ENCODE peak calls at places on chromosomes 5 and 9, in ten cellular contexts. Y, E, O, Q, P, F, R, A, Z and X are unnamed samples.

GRCh38 chr5:158492850-158493249 is 606.9 kb downstream of the EBF1 start:
- DNase-seq in Y (no peak), A (no peak), Q (peak), E (no peak), P (no peak), Z (no peak), R (no peak), F (no peak), O (no peak), X (no peak)

GRCh38 chr5:127418378-127418777 is 99.1 kb upstream of the PRRC1 start:
- DNase-seq in R (no peak), Q (no peak), O (no peak), Y (no peak), A (no peak), E (no peak), F (no peak), P (no peak), Z (no peak), X (no peak)

GRCh38 chr9:13002740-13003139 is 227.9 kb downstream of the LURAP1L start:
- DNase-seq in Y (no peak), A (no peak), P (no peak), Z (no peak), O (no peak), Q (no peak), F (no peak), R (no peak), E (no peak), X (no peak)

GRCh38 chr5:71738962-71739361 is 19.9 kb downstream of the CARTPT start:
- DNase-seq in F (no peak), O (no peak), Z (no peak), E (no peak), A (no peak), Y (no peak), Q (no peak), R (no peak), P (no peak), X (no peak)

GRCh38 chr9:38335686-38336085 is 56.8 kb upstream of the ALDH1B1 start:
- DNase-seq in F (no peak), Q (no peak), R (no peak), P (no peak), Z (no peak), A (no peak), O (no peak), Y (no peak), E (no peak), X (no peak)

GRCh38 chr5:57117601-57118000 is 56.3 kb upstream of the GPBP1 start:
- DNase-seq in R (no peak), E (no peak), F (no peak), O (no peak), Q (no peak), P (no peak), Y (no peak), Z (peak), A (no peak), X (peak)

GRCh38 chr9:93164085-93164484 is 19.9 kb upstream of the WNK2 start:
- DNase-seq in Z (no peak), R (no peak), E (peak), O (no peak), F (no peak), Y (no peak), Q (no peak), A (no peak), P (no peak), X (no peak)

GRCh38 chr9:133889498-133890301 is 102.4 kb downstream of the VAV2 start:
- DNase-seq in P (no peak), Y (no peak), F (no peak), Q (no peak), R (no peak), Z (no peak), A (no peak), O (no peak), E (no peak), X (no peak)

GRCh38 chr9:107953556-107954158 is 464.1 kb upstream of the KLF4 start:
- DNase-seq in R (peak), F (no peak), O (no peak), Z (no peak), P (no peak), Q (no peak), A (no peak), E (no peak), Y (no peak), X (no peak)

GRCh38 chr5:73587923-73588322 is 22.4 kb downstream of the UTP15 start:
- DNase-seq in A (no peak), P (no peak), Q (no peak), F (no peak), E (no peak), O (no peak), Y (no peak), R (no peak), Z (no peak), X (no peak)

GRCh38 chr5:159533197-159533596 is 202.9 kb upstream of the IL12B start:
- DNase-seq in P (no peak), A (no peak), R (peak), Z (no peak), F (no peak), O (no peak), Y (no peak), E (no peak), Q (peak), X (no peak)

GRCh38 chr5:51881901-51882300 is 498.7 kb downstream of the ISL1 start:
- DNase-seq in F (no peak), E (peak), R (no peak), O (no peak), Q (no peak), A (no peak), P (no peak), Z (no peak), Y (no peak), X (no peak)

GRCh38 chr9:75866273-75866871 is 24.1 kb upstream of the PCSK5 start:
- DNase-seq in R (peak), Y (no peak), P (no peak), F (no peak), E (no peak), A (no peak), O (no peak), Z (peak), Q (peak), X (peak)

GRCh38 chr5:41403846-41404245 is 106.6 kb downstream of the PLCXD3 start:
- DNase-seq in F (no peak), E (no peak), Q (no peak), A (no peak), R (no peak), P (no peak), Y (no peak), O (no peak), Z (no peak), X (no peak)

GRCh38 chr9:34555002-34555348 is 32.2 kb upstream of the ENHO start:
- DNase-seq in Y (peak), P (no peak), A (peak), Q (no peak), R (peak), O (peak), F (no peak), E (no peak), Z (no peak), X (no peak)

GRCh38 chr9:84990416-84990815 is 320.9 kb downstream of the NTRK2 start:
- DNase-seq in F (no peak), Z (no peak), A (no peak), Y (no peak), P (no peak), R (no peak), E (no peak), O (no peak), Q (no peak), X (no peak)

GRCh38 chr9:135029871-135030710 is 57.4 kb upstream of the OLFM1 start:
- DNase-seq in P (no peak), R (no peak), A (peak), Z (no peak), F (no peak), Y (no peak), O (peak), E (no peak), Q (no peak), X (no peak)

GRCh38 chr5:24816206-24816605 is 171.4 kb upstream of the CDH10 start:
- DNase-seq in Z (no peak), E (no peak), P (no peak), R (no peak), A (no peak), Y (no peak), Q (no peak), O (no peak), F (no peak), X (no peak)

GRCh38 chr5:179920175-179920574 is 12.5 kb upstream of the TBC1D9B start:
- DNase-seq in R (no peak), O (no peak), Z (no peak), A (no peak), P (no peak), E (no peak), Y (no peak), Q (no peak), F (no peak), X (no peak)

GRCh38 chr9:33117306-33117705 is 40.8 kb upstream of the SMU1 start:
- DNase-seq in O (no peak), Z (no peak), Q (no peak), F (no peak), Y (no peak), P (no peak), R (no peak), A (no peak), E (no peak), X (no peak)

GRCh38 chr5:133460172-133460758 is 152.1 kb downstream of the FSTL4 start:
- DNase-seq in F (no peak), O (no peak), E (peak), R (no peak), Q (no peak), P (no peak), Z (peak), A (no peak), Y (no peak), X (no peak)

GRCh38 chr5:59791602-59792001 is 101.9 kb downstream of the PDE4D start:
- DNase-seq in Y (no peak), O (no peak), A (no peak), Z (no peak), E (no peak), Q (no peak), P (no peak), F (no peak), R (no peak), X (no peak)

GRCh38 chr5:55650391-55650790 is 61.7 kb downstream of the SLC38A9 start:
- DNase-seq in Q (no peak), R (no peak), Y (no peak), P (no peak), E (no peak), Z (peak), F (no peak), O (no peak), A (no peak), X (no peak)

GRCh38 chr5:1314564-1314982 is 19.7 kb upstream of the TERT start:
- DNase-seq in R (no peak), Y (no peak), O (peak), F (no peak), E (no peak), Z (no peak), P (peak), Q (no peak), A (peak), X (no peak)

GRCh38 chr5:8333445-8333844 is 464.5 kb downstream of the MTRR start:
- DNase-seq in P (no peak), O (no peak), R (no peak), E (no peak), Z (no peak), Y (no peak), Q (no peak), A (no peak), F (no peak), X (no peak)

GRCh38 chr5:180631549-180632392 is 17.6 kb downstream of the FLT4 start:
- DNase-seq in A (no peak), Q (no peak), Z (no peak), O (peak), F (no peak), P (no peak), E (no peak), Y (no peak), R (no peak), X (no peak)

GRCh38 chr9:125541840-125542243 is 165.2 kb downstream of the MAPKAP1 start:
- DNase-seq in A (no peak), O (no peak), Z (no peak), P (no peak), Y (no peak), E (no peak), F (no peak), R (no peak), Q (no peak), X (no peak)

GRCh38 chr5:36457511-36458260 is 148.7 kb upstream of the SLC1A3 start:
- DNase-seq in R (no peak), O (no peak), E (no peak), F (no peak), P (no peak), A (no peak), Z (no peak), Y (no peak), Q (no peak), X (no peak)

GRCh38 chr9:6215562-6215961 is at the start of gene IL33:
- DNase-seq in Z (no peak), R (peak), F (no peak), Y (no peak), E (no peak), Q (no peak), A (no peak), P (no peak), O (no peak), X (no peak)

GRCh38 chr9:4508907-4509589 is 18.8 kb downstream of the SLC1A1 start:
- DNase-seq in A (no peak), Z (no peak), O (no peak), R (no peak), P (no peak), Q (peak), F (no peak), E (no peak), Y (no peak), X (no peak)

GRCh38 chr5:141373673-141374317 is at the start of gene PCDHGA6:
- DNase-seq in O (no peak), P (no peak), A (peak), Z (peak), Q (no peak), Y (no peak), R (no peak), F (no peak), E (no peak), X (no peak)

GRCh38 chr5:132495063-132495671 is 4.6 kb upstream of the IRF1 start:
- DNase-seq in A (no peak), R (peak), Q (no peak), Y (no peak), O (no peak), Z (no peak), F (no peak), P (peak), E (peak), X (peak)

GRCh38 chr5:172421-172820 is 18.9 kb upstream of the LRRC14B start:
- DNase-seq in R (no peak), O (peak), P (no peak), A (no peak), Y (no peak), Z (no peak), F (no peak), E (no peak), Q (no peak), X (no peak)

DNA sequence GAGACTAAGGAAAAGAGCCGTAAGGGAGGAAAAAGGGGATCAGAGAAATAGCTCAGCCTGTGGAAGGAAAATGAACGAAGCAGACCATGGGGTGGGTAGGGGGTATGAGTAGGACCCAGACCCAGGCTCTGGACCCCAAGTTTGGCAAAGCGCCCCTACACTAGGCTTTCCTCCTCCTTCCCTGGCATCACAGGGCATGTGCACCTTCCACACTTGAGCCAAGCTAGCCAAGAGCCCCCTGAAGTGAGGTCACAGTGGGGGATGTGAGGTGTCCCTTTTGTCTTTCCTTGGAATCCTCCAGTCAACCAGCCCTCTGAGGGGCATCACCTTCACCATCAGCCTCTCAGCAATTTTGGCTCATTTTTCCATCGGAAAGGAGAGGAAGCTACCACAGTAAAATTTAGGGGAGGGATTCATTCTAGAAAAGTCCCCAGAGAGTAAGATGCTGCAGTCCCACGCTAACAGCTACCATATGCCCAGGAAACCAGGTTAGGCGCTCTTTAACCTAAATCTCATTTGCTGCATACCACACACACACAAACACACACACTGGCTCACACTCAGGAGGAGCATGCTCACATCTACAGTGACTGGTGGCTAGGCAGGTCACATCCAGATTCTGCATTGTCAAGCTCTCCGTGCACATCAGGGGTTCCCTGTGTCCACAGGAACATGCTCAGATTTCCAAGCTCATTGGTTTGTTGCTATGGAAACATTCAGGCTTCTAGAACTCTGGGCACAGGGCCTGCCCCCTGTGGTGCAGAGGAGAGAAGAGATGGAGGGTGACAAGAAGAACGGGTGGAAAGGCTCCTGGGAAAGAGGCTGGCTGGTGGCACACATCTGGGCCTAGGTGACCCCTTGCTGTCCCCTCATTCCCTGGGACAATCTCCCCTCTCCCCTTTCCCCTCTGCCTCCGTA is 9.9 kb downstream of the REEP2 start:
- DNase-seq in A (no peak), O (no peak), Z (no peak), R (no peak), F (no peak), P (no peak), E (no peak), Y (no peak), Q (peak), X (no peak)
- H3K27ac ChIP-seq in A (no peak), O (no peak), Z (no peak), R (no peak), F (no peak), P (no peak), E (no peak), Y (no peak), Q (no peak), X (no peak)

DNA sequence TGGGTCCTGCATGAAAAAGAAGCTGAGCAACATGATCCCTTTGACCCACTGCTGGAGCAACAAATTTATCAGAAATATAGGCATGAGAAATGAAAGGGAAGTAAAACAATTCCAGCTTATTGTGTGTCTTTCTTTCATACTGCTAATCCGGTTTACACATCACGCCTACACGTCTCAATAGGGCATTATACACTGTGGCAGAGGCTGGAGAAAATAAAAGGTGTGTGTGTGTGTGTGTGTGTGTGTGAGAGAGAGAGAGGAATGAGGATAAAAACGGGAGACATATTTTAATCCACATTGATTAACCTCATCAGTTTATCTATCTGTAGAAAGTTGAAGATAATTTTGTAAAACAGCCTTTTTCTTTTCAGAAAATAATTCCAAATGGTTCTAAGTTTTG is 2.4 kb downstream of the PTCH1 start:
- DNase-seq in A (no peak), P (no peak), Y (no peak), Q (no peak), Z (no peak), E (no peak), R (no peak), F (no peak), O (no peak), X (no peak)
- H3K27ac ChIP-seq in A (no peak), P (no peak), Y (no peak), Q (no peak), Z (no peak), E (no peak), R (peak), F (no peak), O (no peak), X (no peak)

GRCh38 chr5:149161026-149161687 is 19.9 kb downstream of the ABLIM3 start:
- DNase-seq in O (no peak), A (no peak), Q (no peak), Y (no peak), R (peak), E (no peak), P (no peak), Z (no peak), F (no peak), X (no peak)

GRCh38 chr5:149156435-149157083 is 15.3 kb downstream of the ABLIM3 start:
- DNase-seq in Y (no peak), F (no peak), A (no peak), R (no peak), E (no peak), O (no peak), Q (no peak), Z (no peak), P (no peak), X (no peak)

GRCh38 chr5:149157330-149157729 is 16.0 kb downstream of the ABLIM3 start:
- DNase-seq in Q (no peak), A (no peak), P (no peak), Y (no peak), E (no peak), O (no peak), R (no peak), F (no peak), Z (no peak), X (no peak)

GRCh38 chr5:149162401-149163084 is 21.2 kb downstream of the ABLIM3 start:
- DNase-seq in R (no peak), Y (no peak), O (no peak), P (no peak), F (no peak), Z (no peak), E (no peak), Q (peak), A (no peak), X (no peak)

DNA sequence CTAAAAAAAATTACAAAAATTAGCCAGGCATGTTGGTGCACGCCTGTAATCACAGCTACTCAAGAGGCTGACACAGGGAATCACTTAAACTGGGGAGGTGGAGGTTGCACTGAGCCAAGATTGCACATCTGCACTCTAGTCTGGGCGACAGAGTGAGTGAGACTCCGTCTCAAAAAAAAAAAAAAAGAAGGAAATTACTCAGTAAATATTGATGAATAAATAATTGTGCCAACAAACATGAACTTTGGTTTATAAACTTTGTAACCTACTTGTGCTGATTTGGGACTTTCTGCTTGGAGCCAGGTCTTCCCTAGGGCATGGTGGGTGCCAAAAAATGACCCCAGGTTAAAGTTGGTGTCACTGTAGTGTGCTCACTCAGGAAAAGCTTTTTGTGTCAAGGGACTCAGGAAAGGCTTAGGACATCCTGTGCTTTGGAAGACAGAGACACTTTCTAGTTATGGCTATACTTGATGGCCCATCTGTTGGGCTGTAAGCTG is 19.0 kb downstream of the ABLIM3 start:
- DNase-seq in A (no peak), Q (no peak), Z (no peak), Y (no peak), O (no peak), P (no peak), E (no peak), R (no peak), F (no peak), X (no peak)
- H3K27ac ChIP-seq in A (no peak), Q (no peak), Z (no peak), Y (no peak), O (no peak), P (peak), E (no peak), R (peak), F (peak), X (no peak)

GRCh38 chr5:172868924-172869565 is 35.0 kb downstream of the ERGIC1 start:
- DNase-seq in E (no peak), Q (peak), A (peak), Z (no peak), P (peak), R (no peak), Y (peak), F (peak), O (peak), X (no peak)

GRCh38 chr5:172870807-172871431 is 36.9 kb downstream of the ERGIC1 start:
- DNase-seq in Y (peak), E (no peak), P (no peak), Z (no peak), O (peak), R (no peak), A (no peak), Q (peak), F (no peak), X (no peak)

GRCh38 chr5:172868436-172868923 is 34.4 kb downstream of the ERGIC1 start:
- DNase-seq in P (no peak), Z (peak), F (no peak), O (no peak), E (no peak), Y (no peak), R (no peak), Q (peak), A (no peak), X (no peak)

GRCh38 chr5:172870261-172870806 is 36.3 kb downstream of the ERGIC1 start:
- DNase-seq in Y (peak), E (no peak), A (peak), O (no peak), P (no peak), R (no peak), F (no peak), Q (peak), Z (no peak), X (no peak)

DNA sequence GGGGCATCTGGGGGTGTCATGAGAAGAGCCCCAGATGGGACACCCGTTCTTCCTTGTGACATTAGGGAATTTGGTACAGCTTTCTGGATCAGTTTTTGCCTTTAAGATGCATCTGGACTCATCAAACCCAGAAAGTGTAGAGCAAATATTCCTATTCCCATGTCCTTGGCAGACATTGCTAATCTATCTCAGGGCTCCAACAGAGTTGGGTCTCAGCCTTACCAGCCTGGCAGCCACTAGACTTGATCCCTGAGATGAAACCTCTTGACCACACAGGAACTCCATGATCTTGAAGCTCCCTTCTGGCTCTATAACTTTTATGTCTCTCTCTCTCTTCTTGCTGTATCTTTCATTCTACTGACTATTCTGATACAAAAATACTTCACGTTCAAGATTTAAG is 35.7 kb downstream of the ERGIC1 start:
- DNase-seq in Q (no peak), O (no peak), F (no peak), E (no peak), R (no peak), Z (no peak), Y (no peak), P (no peak), A (no peak), X (no peak)
- H3K27ac ChIP-seq in Q (peak), O (peak), F (peak), E (no peak), R (peak), Z (no peak), Y (peak), P (peak), A (peak), X (no peak)